ENCODE peak calls at places on chromosomes 3 and 15, in seven cellular contexts. F is mesenchymal stem cell, D is H1, B is trophoblast cell, T is mesendoderm, L is neuronal stem cell, A is IMR-90. S is an unnamed sample.

GRCh38 chr3:172776049-172776717 is 25.7 kb downstream of the ECT2 start:
- DNase-seq in L (no peak), F (peak), T (no peak), B (peak), D (no peak), A (peak), S (no peak)

GRCh38 chr3:56825579-56826438 is 24.1 kb upstream of the ARHGEF3 start:
- DNase-seq in A (no peak), L (no peak), F (no peak), B (peak), T (peak), D (no peak), S (no peak)

GRCh38 chr3:168472811-168473210 is 377.1 kb upstream of the GOLIM4 start:
- DNase-seq in L (no peak), T (peak), F (no peak), A (no peak), B (no peak), D (no peak), S (no peak)

GRCh38 chr3:45995370-45996192 is at the start of gene FYCO1:
- DNase-seq in D (peak), A (peak), B (peak), F (peak), T (peak), L (peak), S (peak)

GRCh38 chr15:98740295-98740694 is 92.0 kb downstream of the IGF1R start:
- DNase-seq in T (no peak), D (no peak), L (no peak), F (no peak), B (no peak), A (no peak), S (no peak)

GRCh38 chr3:195803309-195803908 is 8.3 kb downstream of the MUC4 start:
- DNase-seq in L (no peak), T (no peak), A (no peak), F (no peak), D (no peak), B (peak), S (no peak)

GRCh38 chr15:96058103-96058851 is 272.2 kb upstream of the NR2F2 start:
- DNase-seq in B (peak), F (no peak), L (no peak), A (no peak), T (no peak), D (no peak), S (no peak)

GRCh38 chr15:77589839-77590238 is 42.9 kb downstream of the LINGO1 start:
- DNase-seq in B (no peak), T (no peak), L (no peak), A (no peak), D (no peak), F (no peak), S (no peak)

GRCh38 chr3:78870484-78870883 is 897.3 kb downstream of the ROBO1 start:
- DNase-seq in F (no peak), B (no peak), A (no peak), D (no peak), T (no peak), L (no peak), S (no peak)

GRCh38 chr3:86954226-86954625 is 36.7 kb downstream of the VGLL3 start:
- DNase-seq in A (peak), F (no peak), L (no peak), D (no peak), T (no peak), B (no peak), S (no peak)

GRCh38 chr3:117630885-117631284 is 921.3 kb downstream of the TUSC7 start:
- DNase-seq in T (no peak), F (no peak), B (no peak), A (peak), L (no peak), D (no peak), S (no peak)

GRCh38 chr3:18747383-18747782 is 322.2 kb upstream of the SATB1 start:
- DNase-seq in L (no peak), D (no peak), A (no peak), T (no peak), F (no peak), B (peak), S (no peak)

GRCh38 chr3:124862006-124862405 is 25.2 kb downstream of the ITGB5 start:
- DNase-seq in L (no peak), B (no peak), A (no peak), D (no peak), F (no peak), T (no peak), S (no peak)

GRCh38 chr3:136954980-136955780 is 2.6 kb upstream of the IL20RB start:
- DNase-seq in L (no peak), T (peak), F (no peak), A (no peak), B (peak), D (no peak), S (no peak)

GRCh38 chr3:72446406-72447058 is 401.7 kb downstream of the SHQ1 start:
- DNase-seq in D (no peak), L (no peak), F (peak), T (peak), A (peak), B (peak), S (peak)

GRCh38 chr15:74032046-74032445 is 37.5 kb downstream of the PML start:
- DNase-seq in A (no peak), D (no peak), B (no peak), F (no peak), T (no peak), L (no peak), S (no peak)

GRCh38 chr3:105688821-105689220 is 180.0 kb downstream of the CBLB start:
- DNase-seq in F (peak), L (no peak), B (no peak), D (no peak), T (no peak), A (no peak), S (no peak)

DNA sequence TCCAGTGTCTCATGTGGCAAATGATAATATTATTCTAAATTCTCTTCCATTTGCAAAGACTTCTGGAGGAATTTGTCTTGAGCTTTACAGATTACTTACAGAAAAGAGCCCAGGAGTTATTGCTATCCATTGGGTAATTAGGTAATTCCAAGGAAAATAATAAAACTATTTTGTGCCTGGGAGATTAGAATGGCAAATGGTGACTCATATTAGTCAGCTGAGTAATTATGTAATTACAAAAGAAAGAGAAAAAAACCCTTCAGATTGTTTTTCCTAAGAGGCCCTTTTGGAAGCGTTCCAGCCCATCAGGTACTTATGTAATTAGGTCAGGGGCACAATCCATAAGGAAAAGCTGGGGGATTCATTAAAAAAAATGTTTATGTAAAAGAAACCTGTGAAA is 381.0 kb upstream of the RARB start:
- DNase-seq in A (no peak), B (peak), F (peak), D (no peak), T (no peak), L (no peak), S (no peak)
- H3K18ac ChIP-seq in A (no peak), B (no peak), F (no peak), D (no peak), T (no peak), L (no peak), S (no peak)

DNA sequence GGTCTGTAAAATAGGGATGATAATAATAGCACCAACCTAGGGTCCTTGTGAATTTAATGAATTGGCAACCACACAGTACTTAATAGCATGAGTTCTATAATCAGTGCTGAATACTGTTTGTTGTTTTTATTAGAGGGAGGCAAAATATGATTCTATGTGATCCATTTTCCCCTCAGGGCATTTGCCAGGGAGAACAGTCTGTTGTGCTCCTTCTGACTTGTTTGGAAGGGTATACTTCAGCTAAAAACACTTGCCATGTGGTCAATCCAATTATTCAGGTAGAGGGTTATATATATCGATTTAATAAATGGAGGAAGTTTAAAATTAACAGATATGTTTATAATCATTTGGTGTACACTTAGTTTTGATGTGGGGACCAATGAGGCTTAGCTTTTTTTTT is 305.3 kb downstream of the CHST2 start:
- DNase-seq in A (no peak), B (no peak), D (no peak), F (no peak), T (no peak), L (no peak), S (no peak)
- H3K18ac ChIP-seq in A (no peak), B (no peak), D (no peak), F (no peak), T (no peak), L (no peak), S (no peak)

GRCh38 chr3:73863546-73864079 is 238.9 kb upstream of the PDZRN3 start:
- DNase-seq in D (no peak), A (no peak), F (no peak), T (no peak), L (no peak), B (no peak), S (no peak)
- H3K18ac ChIP-seq in D (no peak), A (no peak), F (no peak), T (no peak), L (no peak), B (no peak), S (no peak)

DNA sequence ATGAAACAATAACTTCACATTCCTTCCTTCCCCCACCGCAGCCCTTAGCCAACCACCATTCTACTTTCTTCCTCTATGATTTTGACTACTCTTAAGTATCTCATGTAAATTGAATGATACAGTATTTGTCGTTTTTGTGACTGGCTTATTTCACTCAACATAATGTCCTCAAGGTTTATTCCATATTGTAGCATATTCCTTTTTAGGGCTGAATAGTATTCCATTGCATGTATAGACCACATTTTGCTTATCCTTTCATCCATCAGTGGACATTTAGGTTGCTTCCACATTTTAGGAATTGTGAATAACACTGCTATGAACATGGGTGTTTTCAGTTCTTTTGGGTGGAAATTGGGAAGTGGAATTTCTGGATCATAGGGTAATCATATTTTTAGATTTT is 106.1 kb downstream of the THSD4 start:
- DNase-seq in T (no peak), A (no peak), D (no peak), F (no peak), L (no peak), B (no peak), S (no peak)
- H3K18ac ChIP-seq in T (no peak), A (no peak), D (no peak), F (no peak), L (no peak), B (no peak), S (no peak)

GRCh38 chr15:91411570-91411969 is 311.5 kb downstream of the SV2B start:
- DNase-seq in B (no peak), A (no peak), D (no peak), F (no peak), T (no peak), L (no peak), S (no peak)
- H3K18ac ChIP-seq in B (no peak), A (no peak), D (no peak), F (no peak), T (no peak), L (no peak), S (no peak)

S was measured in H9.